ENCODE peak calls at places on chromosomes 3 and 15, in four cellular contexts. A is right lobe of liver, P is fibroblast of mammary gland, X is fibroblast of the aortic adventitia. G is an unnamed sample.
A peak's percentile ranks its signal among the peaks of the same experiment; 100 is the strongest.

GRCh38 chr3:58085616-58086015 is 77.4 kb downstream of the FLNB start:
- DNase-seq in A (no peak), P (no peak), X (no peak), G (no peak)

GRCh38 chr3:114178770-114179368 is at the start of gene DRD3:
- DNase-seq in A (no peak), P (peak; percentile 46), X (peak; percentile 65), G (peak; percentile 34)

GRCh38 chr15:56042982-56043980 is 49.9 kb upstream of the NEDD4 start:
- DNase-seq in A (no peak), P (peak; percentile 19), X (peak; percentile 15), G (no peak)

GRCh38 chr3:45218578-45219390 is 7.3 kb downstream of the TMEM158 start:
- DNase-seq in A (no peak), P (peak; percentile 84), X (peak; percentile 67), G (peak; percentile 62)

GRCh38 chr3:4889896-4890295 is 89.3 kb upstream of the BHLHE40 start:
- DNase-seq in A (no peak), P (peak; percentile 10), X (no peak), G (peak; percentile 51)

GRCh38 chr3:53236112-53236841 is 19.5 kb downstream of the TKT start:
- DNase-seq in A (peak; percentile 88), P (peak; percentile 88), X (peak; percentile 89), G (peak; percentile 90)

GRCh38 chr15:99052205-99052604 is 44.6 kb upstream of the PGPEP1L start:
- DNase-seq in A (no peak), P (no peak), X (no peak), G (no peak)

GRCh38 chr15:98835889-98836288 is 171.7 kb downstream of the PGPEP1L start:
- DNase-seq in A (no peak), P (no peak), X (no peak), G (no peak)

GRCh38 chr3:4722103-4722502 is 229.0 kb downstream of the ITPR1 start:
- DNase-seq in A (peak; percentile 60), P (peak; percentile 85), X (peak; percentile 84), G (peak; percentile 77)

GRCh38 chr3:31572605-31573459 is 40.1 kb downstream of the STT3B start:
- DNase-seq in A (no peak), P (no peak), X (no peak), G (no peak)

GRCh38 chr3:154247806-154248480 is 76.3 kb downstream of the DHX36 start:
- DNase-seq in A (no peak), P (no peak), X (no peak), G (no peak)

GRCh38 chr15:45449878-45450277 is 71.5 kb upstream of the GATM start:
- DNase-seq in A (no peak), P (no peak), X (no peak), G (no peak)

GRCh38 chr15:45450468-45450867 is 72.1 kb downstream of the SLC30A4 start:
- DNase-seq in A (no peak), P (no peak), X (no peak), G (no peak)

GRCh38 chr15:45449387-45449786 is 71.0 kb upstream of the GATM start:
- DNase-seq in A (no peak), P (no peak), X (no peak), G (no peak)

GRCh38 chr15:45448066-45448510 is 69.7 kb upstream of the GATM start:
- DNase-seq in A (peak; percentile 59), P (no peak), X (no peak), G (no peak)

DNA sequence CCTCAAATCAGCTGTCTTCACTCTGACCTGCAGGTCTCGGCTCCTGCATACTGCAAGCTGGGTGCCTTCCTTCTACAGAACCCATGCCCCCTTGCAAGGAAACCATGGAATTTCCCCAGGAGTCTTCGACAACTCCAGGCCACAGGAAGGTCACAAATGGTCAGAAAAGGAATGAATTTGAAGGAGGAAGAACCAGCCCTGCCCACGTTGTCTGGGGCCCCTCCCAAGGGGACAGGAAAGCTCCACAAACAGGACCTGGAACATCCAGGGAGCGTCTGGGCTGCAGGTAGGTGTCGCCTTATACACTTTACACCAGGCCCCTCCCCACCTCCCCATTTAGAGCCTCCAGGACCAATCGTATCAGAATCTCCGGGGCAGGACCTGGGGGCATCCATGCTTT is 70.2 kb upstream of the GATM start:
- DNase-seq in A (no peak), P (no peak), X (no peak), G (no peak)
- H3K4me3 ChIP-seq in A (no peak overlapping the region), P (no peak overlapping the region), X (no peak overlapping the region), G (no peak overlapping the region)

GRCh38 chr3:11602441-11602840 is 41.3 kb downstream of the VGLL4 start:
- DNase-seq in A (no peak), P (no peak), X (no peak), G (no peak)

GRCh38 chr3:11602886-11603285 is 40.8 kb downstream of the VGLL4 start:
- DNase-seq in A (no peak), P (no peak), X (no peak), G (no peak)

GRCh38 chr3:11603628-11604027 is 40.1 kb downstream of the VGLL4 start:
- DNase-seq in A (no peak), P (peak; percentile 86), X (peak; percentile 95), G (peak; percentile 92)

GRCh38 chr3:11605398-11605797 is 38.3 kb downstream of the VGLL4 start:
- DNase-seq in A (no peak), P (no peak), X (no peak), G (no peak)

GRCh38 chr3:11604139-11604895 is 39.4 kb downstream of the VGLL4 start:
- DNase-seq in A (no peak), P (peak; percentile 89), X (peak; percentile 92), G (peak; percentile 73)
- H3K4me3 ChIP-seq in A (no peak overlapping the region), P (no peak overlapping the region), X (peak overlapping the region; percentile 29), G (no peak overlapping the region)

GRCh38 chr15:78481917-78482316 is 25.5 kb upstream of the HYKK start:
- DNase-seq in A (no peak), P (no peak), X (no peak), G (no peak)
- H3K4me3 ChIP-seq in A (no peak overlapping the region), P (no peak overlapping the region), X (no peak overlapping the region), G (no peak overlapping the region)

DNA sequence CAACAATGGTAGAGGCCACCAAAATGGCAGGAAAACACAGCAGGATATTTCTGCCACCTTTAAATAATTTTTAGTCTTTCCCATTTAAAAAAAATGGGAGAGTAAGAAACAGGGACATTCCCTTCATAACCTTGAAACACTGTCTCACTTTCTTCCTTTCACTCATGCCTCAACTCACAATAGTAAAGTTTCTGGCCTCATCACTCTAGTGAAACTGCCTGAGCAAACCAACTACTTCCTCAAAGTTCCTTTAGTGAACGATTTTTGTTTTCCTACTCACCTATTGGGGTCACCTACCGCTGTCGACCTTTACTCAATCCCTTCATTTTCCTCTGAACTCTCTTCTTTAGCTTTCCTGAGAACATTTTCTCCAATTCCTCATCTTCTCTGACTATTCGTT is 33.0 kb downstream of the SHC4 start:
- DNase-seq in A (no peak), P (no peak), X (no peak), G (no peak)
- H3K4me3 ChIP-seq in A (no peak overlapping the region), P (no peak overlapping the region), X (no peak overlapping the region), G (no peak overlapping the region)

GRCh38 chr15:88467073-88467934 is at the start of the genes MRPL46 and MRPS11:
- DNase-seq in A (peak; percentile 87), P (peak; percentile 81), X (peak; percentile 86), G (peak; percentile 71)

GRCh38 chr15:88463870-88464532 is 3.2 kb downstream of the MRPL46 start:
- DNase-seq in A (no peak), P (no peak), X (no peak), G (no peak)

GRCh38 chr15:88469321-88469720 is 1.8 kb downstream of the MRPS11 start:
- DNase-seq in A (no peak), P (no peak), X (no peak), G (no peak)

GRCh38 chr15:88467935-88468528 is 524 bp downstream of the MRPS11 start:
- DNase-seq in A (no peak), P (peak; percentile 42), X (peak; percentile 18), G (no peak)

GRCh38 chr15:88465633-88466219 is 1.5 kb downstream of the MRPL46 start:
- DNase-seq in A (peak; percentile 79), P (peak; percentile 79), X (peak; percentile 30), G (peak; percentile 12)
- H3K4me3 ChIP-seq in A (peak overlapping the region; percentile 76), P (no peak overlapping the region), X (no peak overlapping the region), G (peak overlapping the region; percentile 98)

GRCh38 chr3:56795807-56796185 is 6.0 kb downstream of the ARHGEF3 start:
- DNase-seq in A (no peak), P (no peak), X (no peak), G (no peak)
- H3K4me3 ChIP-seq in A (no peak overlapping the region), P (no peak overlapping the region), X (no peak overlapping the region), G (no peak overlapping the region)

GRCh38 chr15:69718445-69718844 is 265.8 kb downstream of the RPLP1 start:
- DNase-seq in A (no peak), P (no peak), X (no peak), G (no peak)

GRCh38 chr15:69722924-69723323 is 270.3 kb downstream of the RPLP1 start:
- DNase-seq in A (no peak), P (no peak), X (no peak), G (no peak)

GRCh38 chr15:69718916-69719315 is 266.3 kb downstream of the RPLP1 start:
- DNase-seq in A (no peak), P (no peak), X (no peak), G (no peak)

GRCh38 chr15:69723404-69724097 is 270.9 kb downstream of the RPLP1 start:
- DNase-seq in A (no peak), P (no peak), X (no peak), G (no peak)

DNA sequence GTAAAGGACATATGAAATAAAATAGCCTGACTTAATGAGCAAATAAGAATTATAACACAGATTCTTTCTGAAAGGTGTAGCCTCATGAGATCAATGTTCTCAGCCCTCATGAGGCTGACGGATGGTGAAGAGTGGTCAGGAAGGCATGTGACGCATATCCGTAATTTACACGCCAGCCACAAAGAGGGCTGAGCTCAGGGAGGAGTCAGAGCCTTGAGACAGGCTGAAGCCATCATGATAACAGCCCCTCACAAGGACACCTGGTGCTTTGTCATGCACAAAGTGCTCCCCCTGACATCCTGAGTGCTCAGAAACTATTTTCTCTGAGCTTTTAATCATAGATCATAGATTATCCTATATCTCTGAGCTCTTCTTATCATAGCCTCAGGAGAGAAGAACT is 266.9 kb downstream of the RPLP1 start:
- DNase-seq in A (no peak), P (no peak), X (no peak), G (peak; percentile 34)
- H3K4me3 ChIP-seq in A (no peak overlapping the region), P (no peak overlapping the region), X (no peak overlapping the region), G (no peak overlapping the region)